ENCODE peak calls at places on chromosomes 1 and 21, in four cellular contexts. E is stimulated activated CD8-positive, alpha-beta memory T cell treated with anti-CD3 and anti-CD28 coated beads, Interleukin-15, amount 100 ng/mL, for 4 hours; O is GM06990; F is HTR-8/SVneo. J is an unnamed sample.

GRCh38 chr1:1777510-1777909 is 760 bp downstream of the NADK start:
- DNase-seq in O (no peak), F (no peak), E (no peak), J (no peak)

GRCh38 chr1:160115545-160116276 is at the start of gene ATP1A2:
- DNase-seq in E (no peak), F (no peak), O (no peak), J (no peak)

GRCh38 chr1:184506501-184506900 is 119.7 kb downstream of the C1orf21 start:
- DNase-seq in F (no peak), O (no peak), E (no peak), J (no peak)

GRCh38 chr21:29349702-29350101 is 51.0 kb downstream of the BACH1 start:
- DNase-seq in O (no peak), E (no peak), F (no peak), J (no peak)

GRCh38 chr1:59750612-59751395 is 63.9 kb upstream of the HOOK1 start:
- DNase-seq in E (no peak), F (peak; percentile 53), O (no peak), J (no peak)

GRCh38 chr1:32361308-32361673 is 994 bp downstream of the FAM229A start:
- DNase-seq in O (no peak), E (no peak), F (no peak), J (no peak)

GRCh38 chr1:162144853-162145252 is 75.4 kb downstream of the NOS1AP start:
- DNase-seq in F (no peak), E (no peak), O (no peak), J (peak; percentile 46)

GRCh38 chr1:77652179-77652745 is 30.2 kb downstream of the ZZZ3 start:
- DNase-seq in O (no peak), E (no peak), F (no peak), J (no peak)

GRCh38 chr1:116877369-116877768 is 32.3 kb upstream of the PTGFRN start:
- DNase-seq in E (no peak), O (no peak), F (no peak), J (no peak)

GRCh38 chr1:85363102-85363501 is 86.7 kb upstream of the BCL10 start:
- DNase-seq in F (no peak), E (no peak), O (no peak), J (no peak)

GRCh38 chr1:234214129-234214910 is 158.9 kb upstream of the COA6 start:
- DNase-seq in E (no peak), F (peak; percentile 39), O (peak; percentile 63), J (no peak)

GRCh38 chr1:230517786-230518185 is 91.7 kb upstream of the PGBD5 start:
- DNase-seq in E (no peak), O (no peak), F (no peak), J (peak; percentile 83)

GRCh38 chr1:184753608-184754478 is 815 bp downstream of the EDEM3 start:
- DNase-seq in O (peak; percentile 70), E (peak; percentile 24), F (no peak), J (no peak)

GRCh38 chr1:213572939-213573647 is 414.7 kb upstream of the PROX1 start:
- DNase-seq in O (no peak), F (no peak), E (no peak), J (peak; percentile 15)